ENCODE peak calls at places on chromosome 6, in nine cellular contexts. F, E, A, U, O, V, B, X and Q are unnamed samples.

GRCh38 chr6:93678841-93679454 is 259.6 kb upstream of the EPHA7 start:
- DNase-seq in U (no peak), F (no peak), V (no peak), A (no peak), B (no peak), E (no peak), X (no peak), O (no peak), Q (no peak)

GRCh38 chr6:24464253-24465038 is 24.9 kb downstream of the GPLD1 start:
- DNase-seq in A (no peak), U (no peak), B (no peak), O (no peak), V (no peak), X (no peak), F (no peak), E (no peak), Q (no peak)

GRCh38 chr6:43927525-43928210 is 157.7 kb downstream of the VEGFA start:
- DNase-seq in F (no peak), B (no peak), E (no peak), X (no peak), A (no peak), U (no peak), V (no peak), O (peak), Q (no peak)

GRCh38 chr6:79453558-79454042 is 83.6 kb downstream of the LCA5 start:
- DNase-seq in A (no peak), X (no peak), O (no peak), U (no peak), E (no peak), F (no peak), V (no peak), B (no peak), Q (no peak)

GRCh38 chr6:85390105-85390728 is 59.7 kb upstream of the NT5E start:
- DNase-seq in X (no peak), A (no peak), V (no peak), F (no peak), E (no peak), U (no peak), B (no peak), O (no peak), Q (no peak)

GRCh38 chr6:10434235-10434634 is 19.4 kb upstream of the TFAP2A start:
- DNase-seq in V (no peak), U (no peak), B (no peak), F (no peak), O (no peak), A (no peak), X (no peak), E (no peak), Q (no peak)

GRCh38 chr6:149482542-149483261 is 2.1 kb downstream of the ZC3H12D start:
- DNase-seq in E (no peak), F (no peak), A (no peak), B (no peak), U (no peak), X (no peak), O (no peak), V (no peak), Q (no peak)

GRCh38 chr6:22448311-22448711 is 121.1 kb upstream of the HDGFL1 start:
- DNase-seq in E (no peak), U (peak), F (no peak), X (no peak), V (no peak), A (no peak), B (no peak), O (no peak), Q (no peak)

GRCh38 chr6:111711476-111711875 is 105.8 kb upstream of the TRAF3IP2 start:
- DNase-seq in F (no peak), O (no peak), B (peak), V (peak), A (peak), U (no peak), X (peak), E (peak), Q (no peak)

GRCh38 chr6:404685-405423 is 13.3 kb downstream of the IRF4 start:
- DNase-seq in E (no peak), U (no peak), A (no peak), F (no peak), O (no peak), V (no peak), X (no peak), B (no peak), Q (no peak)

GRCh38 chr6:408599-409102 is 17.1 kb downstream of the IRF4 start:
- DNase-seq in E (no peak), B (peak), A (peak), O (peak), F (no peak), V (peak), U (no peak), X (peak), Q (no peak)

GRCh38 chr6:151704383-151704782 is 103.1 kb upstream of the ESR1 start:
- DNase-seq in A (no peak), U (no peak), V (no peak), E (no peak), B (no peak), O (no peak), F (no peak), X (no peak), Q (no peak)

GRCh38 chr6:145502417-145502816 is 232.9 kb downstream of the EPM2A start:
- DNase-seq in U (no peak), E (no peak), A (no peak), V (no peak), O (no peak), B (no peak), F (no peak), X (no peak), Q (no peak)

GRCh38 chr6:96015321-96015790 is 418 bp upstream of the FUT9 start:
- DNase-seq in E (peak), X (no peak), B (peak), O (no peak), A (no peak), V (no peak), F (no peak), U (no peak), Q (peak)

GRCh38 chr6:41767112-41767946 is 12.4 kb downstream of the FRS3 start:
- DNase-seq in V (peak), X (peak), O (peak), E (no peak), B (peak), U (peak), F (no peak), A (no peak), Q (no peak)

GRCh38 chr6:140311146-140311545 is 936.7 kb upstream of the CITED2 start:
- DNase-seq in F (no peak), U (no peak), V (no peak), E (no peak), O (no peak), X (no peak), A (no peak), B (no peak), Q (no peak)

GRCh38 chr6:40486576-40486975 is 100.6 kb downstream of the LRFN2 start:
- DNase-seq in X (no peak), O (no peak), B (no peak), F (no peak), U (no peak), V (no peak), A (no peak), E (no peak), Q (no peak)

GRCh38 chr6:42923656-42924055 is 5.6 kb upstream of the CNPY3 start:
- DNase-seq in F (no peak), U (no peak), X (no peak), B (no peak), V (no peak), A (no peak), E (no peak), O (no peak), Q (no peak)

GRCh38 chr6:170143401-170144150 is 147.3 kb downstream of the DLL1 start:
- DNase-seq in X (no peak), E (no peak), V (no peak), O (peak), U (no peak), B (no peak), A (no peak), F (no peak), Q (no peak)

GRCh38 chr6:110390404-110390803 is 25.0 kb downstream of the DDO start:
- DNase-seq in U (no peak), O (no peak), A (no peak), E (no peak), V (no peak), B (no peak), X (no peak), F (no peak), Q (no peak)
- H3K27ac ChIP-seq in U (no peak), O (no peak), A (no peak), E (no peak), V (no peak), B (no peak), X (no peak), F (no peak), Q (no peak)

GRCh38 chr6:164099535-164099982 is 685.0 kb downstream of the QKI start:
- DNase-seq in O (no peak), A (no peak), E (no peak), V (no peak), X (no peak), U (no peak), F (no peak), B (no peak), Q (peak)
- H3K27ac ChIP-seq in O (no peak), A (peak), E (peak), V (peak), X (peak), U (no peak), F (no peak), B (no peak), Q (peak)

DNA sequence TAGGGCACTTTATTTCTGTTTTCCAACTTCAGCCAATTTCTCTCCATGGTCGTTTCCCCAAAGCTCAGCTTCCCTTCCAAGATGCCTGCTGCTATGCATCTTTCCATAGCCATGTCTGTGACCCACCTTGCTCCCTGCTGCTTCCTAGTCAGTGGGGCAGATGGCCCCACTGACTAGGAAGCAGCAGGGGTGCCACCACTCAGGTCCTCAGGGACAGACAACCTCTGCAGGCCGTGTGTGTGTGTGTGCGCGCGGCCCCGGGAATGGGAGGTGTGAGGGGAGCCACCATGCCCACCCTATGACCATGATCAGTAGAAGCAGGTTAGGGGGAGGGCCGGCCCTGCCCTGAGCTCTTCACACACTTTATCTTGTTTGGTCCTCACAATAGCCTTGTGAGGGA is 2.7 kb upstream of the IP6K3 start:
- DNase-seq in B (no peak), X (no peak), V (no peak), U (no peak), O (no peak), F (no peak), A (no peak), E (no peak), Q (no peak)
- H3K27ac ChIP-seq in B (no peak), X (no peak), V (no peak), U (no peak), O (no peak), F (no peak), A (no peak), E (no peak), Q (no peak)

DNA sequence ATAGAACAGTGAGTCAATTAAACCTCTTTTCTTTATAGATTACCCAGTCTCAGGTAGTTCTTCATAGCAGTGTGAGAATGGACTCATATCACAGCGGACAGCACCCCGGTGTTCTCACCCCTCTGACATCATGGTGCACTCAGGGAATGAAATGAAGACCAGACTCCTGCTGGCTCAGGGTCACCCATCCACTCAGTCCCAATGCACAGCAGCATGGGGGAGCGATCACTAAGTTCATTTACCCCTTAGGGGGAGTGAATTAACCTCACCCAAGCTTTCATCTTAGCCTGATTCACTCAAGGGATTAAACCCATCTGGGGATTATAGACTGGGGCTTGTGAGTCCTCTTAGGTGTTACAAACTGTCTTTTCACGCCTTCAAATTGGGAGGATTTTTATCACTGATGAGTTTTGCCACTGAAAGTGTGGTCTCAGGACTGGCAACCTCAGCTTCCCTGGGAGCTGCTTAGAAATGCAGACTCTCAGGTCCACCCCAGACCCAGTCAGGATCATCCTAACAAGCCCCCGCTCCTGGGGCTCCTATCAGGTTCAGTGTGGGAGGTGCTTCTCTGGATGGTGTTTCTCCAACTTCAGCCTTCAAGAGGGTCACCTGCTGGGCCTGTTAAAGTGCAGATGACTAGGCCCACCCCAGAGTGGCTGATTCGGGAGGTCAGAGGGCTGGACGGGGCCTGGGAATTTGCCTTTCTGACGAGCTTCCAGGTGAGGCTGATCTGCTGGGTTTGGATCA is 44.3 kb upstream of the FRMD1 start:
- DNase-seq in F (no peak), V (no peak), B (no peak), A (no peak), O (no peak), X (no peak), E (peak), U (no peak), Q (no peak)
- H3K27ac ChIP-seq in F (no peak), V (no peak), B (no peak), A (no peak), O (no peak), X (no peak), E (no peak), U (no peak), Q (no peak)

DNA sequence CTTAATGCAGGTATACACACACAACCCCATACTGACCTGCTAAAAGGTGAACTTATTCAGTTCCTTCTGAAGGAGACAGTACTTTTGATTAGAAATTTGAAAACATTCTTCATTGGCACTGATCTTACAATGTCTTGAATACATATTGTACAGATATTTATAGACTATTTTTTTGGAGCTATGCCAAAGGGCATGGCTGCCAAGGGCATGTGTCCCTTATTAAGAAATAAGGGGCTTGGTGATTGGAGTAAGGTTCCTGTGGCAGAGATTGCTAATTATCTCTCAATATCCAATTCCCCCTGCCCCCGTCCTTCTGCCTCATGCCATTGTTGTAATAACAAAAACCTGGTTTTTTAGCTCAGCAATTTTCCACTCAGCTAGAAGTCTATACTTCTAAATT is 355.9 kb downstream of the FARS2 start:
- DNase-seq in B (no peak), O (no peak), X (no peak), F (no peak), E (no peak), U (no peak), A (no peak), V (no peak), Q (no peak)
- H3K27ac ChIP-seq in B (no peak), O (no peak), X (no peak), F (no peak), E (no peak), U (no peak), A (no peak), V (no peak), Q (no peak)

GRCh38 chr6:148401581-148401980 is 58.9 kb downstream of the SASH1 start:
- DNase-seq in E (no peak), O (no peak), A (no peak), X (no peak), V (no peak), F (no peak), U (no peak), B (no peak), Q (no peak)

GRCh38 chr6:148404456-148405022 is 61.9 kb downstream of the SASH1 start:
- DNase-seq in X (no peak), E (no peak), V (no peak), A (no peak), U (no peak), O (no peak), B (no peak), F (no peak), Q (no peak)

GRCh38 chr6:148406579-148407371 is 64.1 kb downstream of the SASH1 start:
- DNase-seq in V (no peak), B (no peak), U (no peak), F (no peak), E (no peak), O (no peak), X (no peak), A (no peak), Q (no peak)

GRCh38 chr6:148405893-148406292 is 63.3 kb downstream of the SASH1 start:
- DNase-seq in E (no peak), O (no peak), F (no peak), U (no peak), B (no peak), A (no peak), V (no peak), X (no peak), Q (no peak)

GRCh38 chr6:148407372-148407771 is 64.7 kb downstream of the SASH1 start:
- DNase-seq in V (peak), A (peak), E (no peak), U (peak), B (no peak), O (peak), F (no peak), X (no peak), Q (no peak)
- H3K27ac ChIP-seq in V (peak), A (no peak), E (peak), U (peak), B (no peak), O (peak), F (no peak), X (no peak), Q (peak)